ENCODE peak calls at places on chromosomes 1 and 21, in four cellular contexts. One of them, this sample, is unnamed.

GRCh38 chr1:7885513-7886298 is 32.8 kb upstream of the UTS2 start:
- DNase-seq in ovary: no peak
- DNase-seq in RPMI7951: no peak
- DNase-seq in activated naive CD8-positive, alpha-beta T cell treated with anti-CD3 and anti-CD28 coated beads for 36 hours: peak
- DNase-seq in this sample: no peak

GRCh38 chr1:224526771-224527170 is 89.3 kb upstream of the CNIH3 start:
- DNase-seq in activated naive CD8-positive, alpha-beta T cell treated with anti-CD3 and anti-CD28 coated beads for 36 hours: no peak
- DNase-seq in RPMI7951: no peak
- DNase-seq in ovary: no peak
- DNase-seq in this sample: no peak

GRCh38 chr1:237748192-237748591 is 142.5 kb downstream of the ZP4 start:
- DNase-seq in RPMI7951: no peak
- DNase-seq in activated naive CD8-positive, alpha-beta T cell treated with anti-CD3 and anti-CD28 coated beads for 36 hours: no peak
- DNase-seq in ovary: no peak
- DNase-seq in this sample: no peak

GRCh38 chr1:11768821-11769220 is 6.8 kb downstream of the C1orf167 start:
- DNase-seq in activated naive CD8-positive, alpha-beta T cell treated with anti-CD3 and anti-CD28 coated beads for 36 hours: no peak
- DNase-seq in RPMI7951: no peak
- DNase-seq in ovary: no peak
- DNase-seq in this sample: peak

GRCh38 chr1:202112864-202113689 is 9.6 kb upstream of the GPR37L1 start:
- DNase-seq in activated naive CD8-positive, alpha-beta T cell treated with anti-CD3 and anti-CD28 coated beads for 36 hours: no peak
- DNase-seq in RPMI7951: no peak
- DNase-seq in ovary: no peak
- DNase-seq in this sample: peak

GRCh38 chr1:235642021-235642942 is 7.3 kb downstream of the GNG4 start:
- DNase-seq in RPMI7951: peak
- DNase-seq in ovary: no peak
- DNase-seq in activated naive CD8-positive, alpha-beta T cell treated with anti-CD3 and anti-CD28 coated beads for 36 hours: peak
- DNase-seq in this sample: no peak

GRCh38 chr1:54460861-54461382 is 54.7 kb upstream of the SSBP3 start:
- DNase-seq in activated naive CD8-positive, alpha-beta T cell treated with anti-CD3 and anti-CD28 coated beads for 36 hours: no peak
- DNase-seq in ovary: no peak
- DNase-seq in RPMI7951: no peak
- DNase-seq in this sample: no peak

GRCh38 chr1:153922076-153922837 is 515 bp downstream of the GATAD2B start:
- DNase-seq in RPMI7951: peak
- DNase-seq in activated naive CD8-positive, alpha-beta T cell treated with anti-CD3 and anti-CD28 coated beads for 36 hours: peak
- DNase-seq in ovary: peak
- DNase-seq in this sample: peak

GRCh38 chr1:226371049-226371694 is 36.7 kb downstream of the PARP1 start:
- DNase-seq in RPMI7951: no peak
- DNase-seq in ovary: no peak
- DNase-seq in activated naive CD8-positive, alpha-beta T cell treated with anti-CD3 and anti-CD28 coated beads for 36 hours: no peak
- DNase-seq in this sample: no peak

GRCh38 chr1:227072991-227073390 is 132.9 kb downstream of the COQ8A start:
- DNase-seq in ovary: no peak
- DNase-seq in activated naive CD8-positive, alpha-beta T cell treated with anti-CD3 and anti-CD28 coated beads for 36 hours: no peak
- DNase-seq in RPMI7951: no peak
- DNase-seq in this sample: peak

GRCh38 chr1:2311184-2312032 is 79.9 kb downstream of the MORN1 start:
- DNase-seq in ovary: peak
- DNase-seq in RPMI7951: peak
- DNase-seq in activated naive CD8-positive, alpha-beta T cell treated with anti-CD3 and anti-CD28 coated beads for 36 hours: peak
- DNase-seq in this sample: peak

GRCh38 chr1:30307182-30307581 is 416.2 kb downstream of the MATN1 start:
- DNase-seq in activated naive CD8-positive, alpha-beta T cell treated with anti-CD3 and anti-CD28 coated beads for 36 hours: no peak
- DNase-seq in RPMI7951: no peak
- DNase-seq in ovary: no peak
- DNase-seq in this sample: no peak

GRCh38 chr1:184945034-184945433 is 29.3 kb downstream of the NIBAN1 start:
- DNase-seq in activated naive CD8-positive, alpha-beta T cell treated with anti-CD3 and anti-CD28 coated beads for 36 hours: no peak
- DNase-seq in RPMI7951: no peak
- DNase-seq in ovary: no peak
- DNase-seq in this sample: peak

GRCh38 chr1:85448358-85448757 is 16.6 kb downstream of the DDAH1 start:
- DNase-seq in activated naive CD8-positive, alpha-beta T cell treated with anti-CD3 and anti-CD28 coated beads for 36 hours: no peak
- DNase-seq in RPMI7951: no peak
- DNase-seq in ovary: no peak
- DNase-seq in this sample: peak

GRCh38 chr1:51558375-51558924 is 39.4 kb upstream of the EPS15 start:
- DNase-seq in ovary: no peak
- DNase-seq in activated naive CD8-positive, alpha-beta T cell treated with anti-CD3 and anti-CD28 coated beads for 36 hours: no peak
- DNase-seq in RPMI7951: peak
- DNase-seq in this sample: peak

GRCh38 chr1:183812686-183813569 is 8.0 kb downstream of the RGL1 start:
- DNase-seq in RPMI7951: peak
- DNase-seq in ovary: no peak
- DNase-seq in activated naive CD8-positive, alpha-beta T cell treated with anti-CD3 and anti-CD28 coated beads for 36 hours: no peak
- DNase-seq in this sample: peak

GRCh38 chr1:247293047-247293446 is 37.2 kb downstream of the VN1R5 start:
- DNase-seq in RPMI7951: no peak
- DNase-seq in ovary: no peak
- DNase-seq in activated naive CD8-positive, alpha-beta T cell treated with anti-CD3 and anti-CD28 coated beads for 36 hours: no peak
- DNase-seq in this sample: no peak

GRCh38 chr1:34019741-34020552 is 145.1 kb downstream of the CSMD2 start:
- DNase-seq in ovary: no peak
- DNase-seq in RPMI7951: no peak
- DNase-seq in activated naive CD8-positive, alpha-beta T cell treated with anti-CD3 and anti-CD28 coated beads for 36 hours: no peak
- DNase-seq in this sample: no peak

GRCh38 chr1:36710008-36710407 is 227.3 kb upstream of the CSF3R start:
- DNase-seq in RPMI7951: no peak
- DNase-seq in ovary: no peak
- DNase-seq in activated naive CD8-positive, alpha-beta T cell treated with anti-CD3 and anti-CD28 coated beads for 36 hours: no peak
- DNase-seq in this sample: no peak

GRCh38 chr1:37995773-37996379 is 6.1 kb upstream of the SF3A3 start:
- DNase-seq in ovary: peak
- DNase-seq in activated naive CD8-positive, alpha-beta T cell treated with anti-CD3 and anti-CD28 coated beads for 36 hours: peak
- DNase-seq in RPMI7951: peak
- DNase-seq in this sample: peak

GRCh38 chr1:30756545-30757195 is 904 bp downstream of the LAPTM5 start:
- DNase-seq in RPMI7951: peak
- DNase-seq in activated naive CD8-positive, alpha-beta T cell treated with anti-CD3 and anti-CD28 coated beads for 36 hours: peak
- DNase-seq in ovary: no peak
- DNase-seq in this sample: peak

GRCh38 chr21:29302340-29302991 is 3.7 kb downstream of the BACH1 start:
- DNase-seq in activated naive CD8-positive, alpha-beta T cell treated with anti-CD3 and anti-CD28 coated beads for 36 hours: no peak
- DNase-seq in ovary: no peak
- DNase-seq in RPMI7951: no peak
- DNase-seq in this sample: no peak

GRCh38 chr1:242427519-242427918 is 97.0 kb downstream of the PLD5 start:
- DNase-seq in RPMI7951: no peak
- DNase-seq in activated naive CD8-positive, alpha-beta T cell treated with anti-CD3 and anti-CD28 coated beads for 36 hours: no peak
- DNase-seq in ovary: no peak
- DNase-seq in this sample: no peak

GRCh38 chr21:45164124-45164511 is 89.7 kb downstream of the ADARB1 start:
- DNase-seq in activated naive CD8-positive, alpha-beta T cell treated with anti-CD3 and anti-CD28 coated beads for 36 hours: no peak
- DNase-seq in RPMI7951: no peak
- DNase-seq in ovary: no peak
- DNase-seq in this sample: no peak

GRCh38 chr1:165910764-165911421 is 83.5 kb downstream of the UCK2 start:
- DNase-seq in RPMI7951: no peak
- DNase-seq in ovary: peak
- DNase-seq in activated naive CD8-positive, alpha-beta T cell treated with anti-CD3 and anti-CD28 coated beads for 36 hours: no peak
- DNase-seq in this sample: no peak

GRCh38 chr1:51168946-51169345 is 66.9 kb downstream of the C1orf185 start:
- DNase-seq in ovary: no peak
- DNase-seq in activated naive CD8-positive, alpha-beta T cell treated with anti-CD3 and anti-CD28 coated beads for 36 hours: no peak
- DNase-seq in RPMI7951: no peak
- DNase-seq in this sample: no peak